ENCODE peak calls at places on chromosome 9, in six cellular contexts. A is fibroblast of lung, C is posterior vena cava, W is GM04504, X is cardiac fibroblast, J is AG08395. E is an unnamed sample.

GRCh38 chr9:133199648-133200321 is 9.3 kb downstream of the OBP2B start:
- DNase-seq in W (no peak), J (no peak), X (peak; percentile 4), C (peak; percentile 82), A (no peak), E (no peak)

GRCh38 chr9:32863291-32863690 is 80.0 kb downstream of the TMEM215 start:
- DNase-seq in A (no peak), J (no peak), X (no peak), C (no peak), W (no peak), E (no peak)

GRCh38 chr9:132985489-132985888 is 7.0 kb downstream of the GFI1B start:
- DNase-seq in W (no peak), A (no peak), J (no peak), C (no peak), X (no peak), E (no peak)

GRCh38 chr9:128721487-128722010 is 2.4 kb downstream of the ZDHHC12 start:
- DNase-seq in X (no peak), J (no peak), C (peak; percentile 72), W (no peak), A (no peak), E (no peak)

GRCh38 chr9:129414377-129415021 is 206.4 kb downstream of the C9orf50 start:
- DNase-seq in W (no peak), J (peak; percentile 44), A (peak; percentile 61), C (no peak), X (peak; percentile 57), E (peak; percentile 24)

GRCh38 chr9:78029601-78030552 is 1.7 kb downstream of the GNAQ start:
- DNase-seq in A (peak; percentile 47), J (no peak), W (no peak), X (peak; percentile 47), C (no peak), E (peak; percentile 33)

GRCh38 chr9:97747201-97747965 is 50.2 kb upstream of the XPA start:
- DNase-seq in W (no peak), J (peak; percentile 24), X (no peak), A (no peak), C (no peak), E (peak; percentile 36)

GRCh38 chr9:109012009-109012875 is 1.1 kb downstream of the CTNNAL1 start:
- DNase-seq in C (peak; percentile 85), X (peak; percentile 94), W (peak; percentile 89), A (peak; percentile 90), J (peak; percentile 90), E (peak; percentile 91)

GRCh38 chr9:94150890-94151660 is 66.8 kb downstream of the PTPDC1 start:
- DNase-seq in J (peak; percentile 44), X (no peak), W (no peak), A (no peak), C (no peak), E (no peak)

GRCh38 chr9:127130661-127131538 is 8.5 kb upstream of the ANGPTL2 start:
- DNase-seq in X (peak; percentile 97), W (peak; percentile 96), J (peak; percentile 91), C (no peak), A (peak; percentile 94), E (peak; percentile 96)

GRCh38 chr9:79611091-79611614 is 39.4 kb downstream of the TLE4 start:
- DNase-seq in W (peak; percentile 97), A (peak; percentile 30), X (peak; percentile 89), J (peak; percentile 86), C (no peak), E (peak; percentile 97)

E was measured in HCEC 1CT.